ENCODE peak calls at places on chromosomes 11 and 22, in ten cellular contexts. B, V, S, E, Y, T, R, U, M and H are unnamed samples.

GRCh38 chr11:68928481-68928880 is 24.8 kb downstream of the IGHMBP2 start:
- DNase-seq in B (no peak), V (peak), S (no peak), E (no peak), Y (no peak), T (no peak), R (no peak), U (no peak), M (no peak), H (no peak)

GRCh38 chr11:88435405-88435804 is 97.9 kb upstream of the CTSC start:
- DNase-seq in B (no peak), V (no peak), S (no peak), E (no peak), Y (no peak), T (no peak), R (no peak), U (no peak), M (no peak), H (no peak)

GRCh38 chr11:8934735-8935478 is 2.2 kb upstream of the C11orf16 start:
- DNase-seq in B (peak), V (no peak), S (no peak), E (peak), Y (peak), T (no peak), R (no peak), U (no peak), M (no peak), H (no peak)

GRCh38 chr11:63840356-63841060 is 1.6 kb downstream of the MARK2 start:
- DNase-seq in B (no peak), V (no peak), S (no peak), E (no peak), Y (no peak), T (no peak), R (no peak), U (no peak), M (no peak), H (no peak)

GRCh38 chr22:27295071-27295470 is 506.5 kb downstream of the MN1 start:
- DNase-seq in B (no peak), V (no peak), S (no peak), E (no peak), Y (peak), T (no peak), R (no peak), U (no peak), M (no peak), H (no peak)

GRCh38 chr11:44631831-44632230 is 66.4 kb downstream of the CD82 start:
- DNase-seq in B (no peak), V (no peak), S (peak), E (no peak), Y (no peak), T (peak), R (no peak), U (no peak), M (no peak), H (no peak)

GRCh38 chr11:126415669-126416420 is 60.4 kb downstream of the ST3GAL4 start:
- DNase-seq in B (no peak), V (peak), S (no peak), E (no peak), Y (peak), T (peak), R (no peak), U (no peak), M (no peak), H (no peak)

GRCh38 chr22:28132466-28132865 is 213.4 kb upstream of the PITPNB start:
- DNase-seq in B (no peak), V (no peak), S (no peak), E (no peak), Y (peak), T (no peak), R (no peak), U (no peak), M (no peak), H (no peak)

GRCh38 chr11:93591247-93591898 is 48.2 kb upstream of the SMCO4 start:
- DNase-seq in B (no peak), V (no peak), S (no peak), E (peak), Y (no peak), T (no peak), R (no peak), U (no peak), M (no peak), H (no peak)

GRCh38 chr11:27934830-27935145 is 173.2 kb downstream of the KIF18A start:
- DNase-seq in B (peak), V (no peak), S (no peak), E (peak), Y (peak), T (no peak), R (no peak), U (no peak), M (no peak), H (no peak)

GRCh38 chr11:69485337-69486041 is 4.0 kb downstream of the LINC01488 start:
- DNase-seq in B (no peak), V (no peak), S (no peak), E (no peak), Y (no peak), T (no peak), R (peak), U (peak), M (no peak), H (no peak)

GRCh38 chr11:65538915-65539374 is 14.1 kb downstream of the SCYL1 start:
- DNase-seq in B (no peak), V (no peak), S (no peak), E (no peak), Y (no peak), T (no peak), R (no peak), U (peak), M (no peak), H (no peak)

GRCh38 chr11:7890417-7891179 is 40.5 kb downstream of the OR10A6 start:
- DNase-seq in B (no peak), V (no peak), S (no peak), E (no peak), Y (no peak), T (no peak), R (no peak), U (peak), M (no peak), H (no peak)

GRCh38 chr11:134628426-134628825 is 216.4 kb upstream of the B3GAT1 start:
- DNase-seq in B (no peak), V (no peak), S (no peak), E (no peak), Y (no peak), T (no peak), R (no peak), U (no peak), M (no peak), H (no peak)

GRCh38 chr11:8325905-8326304 is 62.2 kb upstream of the LMO1 start:
- DNase-seq in B (no peak), V (no peak), S (no peak), E (no peak), Y (no peak), T (no peak), R (no peak), U (no peak), M (no peak), H (no peak)

GRCh38 chr11:6646631-6647281 is 8.9 kb downstream of the DCHS1 start:
- DNase-seq in B (no peak), V (peak), S (no peak), E (no peak), Y (peak), T (peak), R (peak), U (no peak), M (no peak), H (no peak)

DNA sequence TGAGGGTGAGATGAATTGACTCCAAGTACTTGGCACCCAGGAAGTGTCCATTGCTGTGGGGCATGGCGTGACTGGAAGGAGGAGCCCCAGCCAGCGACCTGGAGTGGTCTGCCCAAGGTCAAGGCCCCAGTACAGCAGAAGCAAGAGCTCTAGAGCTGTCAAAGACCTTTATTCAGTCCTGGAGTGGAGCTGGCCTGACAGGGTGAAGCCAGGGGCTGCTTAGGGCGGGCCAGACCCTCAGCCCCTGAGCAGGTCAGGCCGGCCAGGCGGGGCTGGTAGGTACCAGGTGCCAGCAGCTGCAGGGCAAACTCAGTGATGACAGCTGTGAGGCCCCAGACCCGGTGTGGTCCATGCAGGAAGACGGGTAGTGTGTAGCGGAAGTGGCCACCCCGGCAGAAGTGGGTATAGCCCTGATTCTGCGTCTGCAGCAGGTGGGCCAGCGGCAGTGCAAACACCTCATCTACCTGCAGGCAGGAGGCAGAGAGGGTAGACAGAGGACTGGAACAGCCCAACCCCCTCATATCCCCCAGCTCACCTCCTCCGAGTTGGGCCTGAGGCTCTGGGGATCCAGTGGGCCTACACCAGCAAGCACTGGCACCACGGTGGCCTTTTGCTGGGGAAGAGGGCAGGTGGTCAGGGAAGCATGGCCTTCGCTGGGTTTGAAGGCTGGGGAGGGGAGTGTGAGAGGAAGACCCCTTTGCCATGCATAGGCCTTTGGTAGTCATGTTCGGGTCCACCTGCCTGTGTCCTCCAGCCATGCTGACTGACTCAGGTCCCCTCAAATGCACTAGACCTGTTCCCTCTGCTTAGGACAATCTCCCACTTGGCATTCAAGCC is 1.7 kb downstream of the NUDT8 start:
- DNase-seq in B (no peak), V (no peak), S (no peak), E (no peak), Y (no peak), T (peak), R (peak), U (no peak), M (no peak), H (no peak)
- H3K4me3 ChIP-seq in B (no peak), V (no peak), S (no peak), E (no peak), Y (no peak), T (no peak), R (no peak), U (no peak), M (no peak), H (peak)

GRCh38 chr22:36350751-36351594 is 36.8 kb downstream of the MYH9 start:
- DNase-seq in B (no peak), V (no peak), S (no peak), E (no peak), Y (no peak), T (peak), R (no peak), U (no peak), M (no peak), H (no peak)
- TF ChIP-seq CTCF in B (peak), V (peak), S (peak), E (peak), Y (no peak), T (no peak), R (no peak), U (no peak), M (no peak), H (peak)

GRCh38 chr11:43315966-43316365 is 4.2 kb downstream of the API5 start:
- DNase-seq in B (no peak), V (no peak), S (no peak), E (no peak), Y (no peak), T (no peak), R (no peak), U (no peak), M (no peak), H (no peak)

GRCh38 chr11:43311791-43312607 is at the start of gene API5:
- DNase-seq in B (peak), V (peak), S (peak), E (peak), Y (peak), T (peak), R (peak), U (peak), M (peak), H (peak)

GRCh38 chr11:43316451-43316850 is 4.7 kb downstream of the API5 start:
- DNase-seq in B (no peak), V (no peak), S (no peak), E (peak), Y (no peak), T (no peak), R (no peak), U (no peak), M (no peak), H (no peak)
- H3K4me3 ChIP-seq in B (no peak), V (no peak), S (no peak), E (no peak), Y (no peak), T (no peak), R (no peak), U (no peak), M (no peak), H (no peak)

GRCh38 chr11:83671295-83671694 is 385.1 kb upstream of the CCDC90B start:
- DNase-seq in B (no peak), V (no peak), S (no peak), E (no peak), Y (no peak), T (no peak), R (no peak), U (no peak), M (no peak), H (no peak)
- TF ChIP-seq CTCF in B (peak), V (no peak), S (no peak), E (no peak), Y (peak), T (no peak), R (no peak), U (no peak), M (no peak), H (peak)

DNA sequence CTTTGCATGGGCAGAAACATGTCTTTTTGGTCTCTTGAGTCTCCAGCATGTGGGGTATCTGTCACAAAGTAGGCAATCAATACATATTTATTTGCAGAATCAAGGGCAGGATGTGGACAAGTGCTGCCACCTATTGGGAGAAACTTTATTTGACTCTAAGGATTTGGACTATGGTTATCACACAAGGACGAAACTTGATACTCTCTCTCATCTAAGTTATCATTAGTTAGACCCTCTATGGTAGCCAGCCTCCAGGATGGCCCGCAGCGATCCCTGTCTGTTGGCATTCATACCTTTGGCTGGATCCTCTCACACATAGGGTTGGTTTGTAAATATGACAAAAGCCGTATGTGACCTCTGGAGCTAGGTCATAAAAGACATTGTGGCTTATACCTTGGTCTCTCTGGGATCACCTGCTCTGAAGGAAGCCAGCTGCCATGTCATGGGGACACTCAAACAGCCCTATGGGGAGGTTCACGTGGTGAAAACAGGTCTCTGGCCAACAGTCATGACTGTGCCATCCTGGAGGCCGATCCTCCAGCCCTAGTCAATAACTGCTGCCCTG is 1.1 kb upstream of the FBXO7 start:
- DNase-seq in B (peak), V (peak), S (peak), E (peak), Y (peak), T (peak), R (no peak), U (peak), M (peak), H (no peak)
- H3K4me3 ChIP-seq in B (no peak), V (peak), S (no peak), E (no peak), Y (peak), T (peak), R (peak), U (no peak), M (peak), H (peak)

DNA sequence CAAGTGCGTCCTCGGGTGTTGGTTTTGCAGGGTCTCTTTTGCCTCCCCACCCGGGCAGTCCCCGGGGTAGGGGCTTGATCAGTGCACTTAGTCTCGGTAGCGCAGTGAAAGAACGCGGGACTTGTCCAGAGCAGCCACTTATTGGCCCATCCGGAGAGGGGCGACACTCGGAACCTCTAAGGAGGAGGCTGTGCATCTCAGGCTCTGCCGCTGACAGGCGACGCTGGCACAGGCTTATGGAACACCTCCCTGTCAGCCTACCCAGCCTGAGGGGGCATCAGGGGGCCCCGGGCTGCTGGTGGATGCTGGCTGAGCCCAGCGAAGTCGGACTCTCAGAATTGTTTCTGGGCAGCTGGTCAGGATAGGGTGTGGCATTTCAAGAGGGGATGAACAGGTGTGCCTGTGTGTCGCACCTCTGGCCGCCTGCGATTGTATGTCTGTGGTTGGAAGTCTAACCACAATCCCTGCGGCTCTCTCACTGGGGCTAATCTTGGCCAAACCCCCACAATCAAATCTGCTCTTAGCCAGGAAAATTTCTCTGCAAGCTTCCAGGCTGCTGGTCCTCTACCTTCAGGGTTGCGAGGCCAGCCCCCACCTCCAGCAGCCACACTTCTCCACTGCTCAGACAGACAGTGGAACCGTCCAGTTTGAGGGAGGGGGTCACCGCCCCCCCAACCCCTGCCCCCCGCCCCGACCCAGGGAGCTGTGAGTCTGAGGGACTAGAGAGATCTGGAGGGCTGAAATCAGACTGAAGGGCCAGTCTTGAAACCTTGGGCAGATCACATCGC is 814 bp downstream of the ATG16L2 start:
- DNase-seq in B (no peak), V (peak), S (peak), E (peak), Y (peak), T (peak), R (no peak), U (peak), M (peak), H (peak)
- TF ChIP-seq CTCF in B (peak), V (no peak), S (no peak), E (no peak), Y (no peak), T (no peak), R (no peak), U (peak), M (no peak), H (no peak)

GRCh38 chr11:102320166-102320565 is 2.9 kb downstream of the BIRC3 start:
- DNase-seq in B (no peak), V (no peak), S (no peak), E (no peak), Y (no peak), T (no peak), R (no peak), U (no peak), M (no peak), H (no peak)
- H3K4me3 ChIP-seq in B (no peak), V (no peak), S (no peak), E (no peak), Y (no peak), T (peak), R (peak), U (no peak), M (no peak), H (no peak)

DNA sequence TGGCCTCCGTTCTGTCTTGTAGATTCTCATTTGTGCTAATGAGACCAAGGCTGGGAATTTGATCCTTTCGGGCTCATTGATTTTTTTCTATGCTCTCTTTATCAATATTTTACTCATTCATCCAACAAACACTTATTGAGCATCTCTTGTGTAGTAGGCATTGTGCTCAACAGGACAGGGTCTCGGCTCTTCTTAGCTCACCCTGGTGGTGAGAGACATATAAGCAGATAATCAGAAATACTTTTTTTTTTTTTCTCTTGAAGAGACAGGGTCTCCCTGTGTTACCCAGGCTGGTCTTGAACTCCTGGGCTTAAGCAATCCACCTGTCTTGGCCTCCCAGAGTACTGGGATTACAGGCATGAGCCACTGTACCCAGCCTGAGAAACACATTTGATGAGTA is 48.0 kb upstream of the SLC5A1 start:
- DNase-seq in B (no peak), V (no peak), S (no peak), E (no peak), Y (peak), T (no peak), R (no peak), U (peak), M (no peak), H (no peak)
- TF ChIP-seq CTCF in B (peak), V (no peak), S (peak), E (peak), Y (peak), T (no peak), R (no peak), U (peak), M (peak), H (no peak)

DNA sequence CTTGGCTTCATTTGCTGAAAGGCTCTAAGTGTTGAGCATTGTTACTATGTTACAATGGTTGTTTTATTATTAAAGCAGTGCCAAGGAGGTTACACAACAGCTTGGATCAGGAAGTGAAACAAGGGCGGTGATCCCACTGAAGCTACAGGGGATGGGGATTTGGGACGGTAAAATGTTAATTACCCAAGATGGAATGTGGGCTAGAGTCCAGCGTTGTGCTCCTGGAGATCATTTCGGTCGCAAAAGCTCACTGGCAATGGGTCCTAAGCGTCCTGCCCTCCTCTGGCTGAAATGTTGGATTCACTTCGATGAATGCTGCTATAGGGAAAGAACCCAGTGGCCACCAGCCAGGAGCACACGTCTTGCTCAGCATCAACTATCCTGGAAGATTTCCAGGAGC is 48.3 kb downstream of the FAM83F start:
- DNase-seq in B (peak), V (peak), S (no peak), E (no peak), Y (peak), T (no peak), R (no peak), U (no peak), M (no peak), H (peak)
- H3K4me3 ChIP-seq in B (no peak), V (peak), S (no peak), E (no peak), Y (peak), T (no peak), R (peak), U (no peak), M (no peak), H (peak)